ENCODE peak calls at places on chromosomes 11 and 22, in five cellular contexts. P, I, S, L and D are unnamed samples.

GRCh38 chr22:42990131-42990838 is 24.7 kb downstream of the PACSIN2 start:
- DNase-seq in S (no peak), L (no peak), I (no peak), P (no peak), D (no peak)

GRCh38 chr11:19506803-19507466 is 205.7 kb upstream of the NAV2 start:
- DNase-seq in P (no peak), S (no peak), L (no peak), I (no peak), D (no peak)

GRCh38 chr11:119638851-119639250 is 90.1 kb downstream of the NECTIN1 start:
- DNase-seq in S (no peak), P (no peak), L (no peak), I (no peak), D (no peak)

GRCh38 chr22:49617866-49618688 is 209.6 kb downstream of the BRD1 start:
- DNase-seq in S (no peak), P (no peak), I (no peak), L (no peak), D (no peak)

GRCh38 chr22:33302049-33302545 is 243.9 kb upstream of the SYN3 start:
- DNase-seq in P (peak; percentile 23), L (peak; percentile 85), S (peak; percentile 85), I (peak; percentile 5), D (peak; percentile 19)

GRCh38 chr11:12066799-12067508 is 43.4 kb upstream of the MICAL2 start:
- DNase-seq in P (no peak), L (no peak), S (peak; percentile 66), I (peak; percentile 67), D (no peak)

GRCh38 chr11:10293423-10294288 is at the start of gene SBF2:
- DNase-seq in P (peak; percentile 70), L (peak; percentile 90), S (peak; percentile 85), I (peak; percentile 70), D (peak; percentile 69)

GRCh38 chr11:127117231-127117671 is 116.7 kb upstream of the KIRREL3 start:
- DNase-seq in P (no peak), I (no peak), L (no peak), S (no peak), D (no peak)

GRCh38 chr22:20571531-20572007 is 64.2 kb downstream of the MED15 start:
- DNase-seq in S (peak; percentile 46), P (peak; percentile 71), L (peak; percentile 82), I (no peak), D (peak; percentile 54)

GRCh38 chr22:31734512-31734911 is 15.4 kb downstream of the PRR14L start:
- DNase-seq in S (no peak), L (no peak), P (no peak), I (no peak), D (no peak)

GRCh38 chr11:65953471-65953870 is 8.1 kb upstream of the SART1 start:
- DNase-seq in P (no peak), L (no peak), S (no peak), I (no peak), D (no peak)